ENCODE peak calls at places on chromosome 13, in eight cellular contexts. B, U, I, V, P, Y, D and A are unnamed samples.

GRCh38 chr13:71968025-71968424 is 101.0 kb upstream of the DACH1 start:
- DNase-seq in B (no peak), U (no peak), I (no peak), V (no peak), P (no peak), Y (no peak), D (no peak), A (peak; percentile 47)

GRCh38 chr13:107824636-107825035 is 390.7 kb downstream of the LIG4 start:
- DNase-seq in B (no peak), U (no peak), I (no peak), V (no peak), P (no peak), Y (no peak), D (no peak), A (no peak)

GRCh38 chr13:33204130-33204927 is 81.2 kb downstream of the STARD13 start:
- DNase-seq in B (peak; percentile 55), U (peak; percentile 31), I (no peak), V (no peak), P (peak; percentile 88), Y (peak; percentile 73), D (peak; percentile 89), A (no peak)

GRCh38 chr13:95276119-95276505 is 25.1 kb downstream of the ABCC4 start:
- DNase-seq in B (no peak), U (no peak), I (no peak), V (no peak), P (no peak), Y (no peak), D (peak; percentile 84), A (peak; percentile 57)

GRCh38 chr13:49655906-49656305 is 27.6 kb downstream of the ARL11 start:
- DNase-seq in B (no peak), U (no peak), I (no peak), V (no peak), P (no peak), Y (no peak), D (no peak), A (no peak)

GRCh38 chr13:100088282-100088647 is 628 bp upstream of the PCCA start:
- DNase-seq in B (peak; percentile 25), U (no peak), I (peak; percentile 2), V (no peak), P (no peak), Y (no peak), D (no peak), A (no peak)

GRCh38 chr13:44273991-44274810 is 99.4 kb upstream of the SERP2 start:
- DNase-seq in B (no peak), U (no peak), I (no peak), V (peak; percentile 45), P (no peak), Y (no peak), D (peak; percentile 67), A (peak; percentile 50)

GRCh38 chr13:74978596-74978995 is 503.4 kb downstream of the TBC1D4 start:
- DNase-seq in B (no peak), U (no peak), I (no peak), V (no peak), P (no peak), Y (no peak), D (no peak), A (no peak)

GRCh38 chr13:66803013-66803739 is 427.0 kb downstream of the PCDH9 start:
- DNase-seq in B (no peak), U (no peak), I (no peak), V (no peak), P (no peak), Y (no peak), D (no peak), A (no peak)

GRCh38 chr13:41313659-41314197 is 2.7 kb downstream of the NAA16 start:
- DNase-seq in B (no peak), U (no peak), I (no peak), V (no peak), P (no peak), Y (no peak), D (no peak), A (peak; percentile 11)
- H3K27ac ChIP-seq in B (no peak overlapping the region), U (no peak overlapping the region), I (no peak overlapping the region), V (no peak overlapping the region), P (peak overlapping the region; percentile 97), Y (no peak overlapping the region), D (no peak overlapping the region), A (peak overlapping the region; percentile 84)

GRCh38 chr13:30572859-30573275 is 44.9 kb upstream of the USPL1 start:
- DNase-seq in B (no peak), U (no peak), I (no peak), V (no peak), P (no peak), Y (no peak), D (peak; percentile 76), A (no peak)
- H3K27ac ChIP-seq in B (no peak overlapping the region), U (peak overlapping the region; percentile 63), I (no peak overlapping the region), V (no peak overlapping the region), P (peak overlapping the region; percentile 64), Y (peak overlapping the region; percentile 71), D (peak overlapping the region; percentile 61), A (peak overlapping the region; percentile 76)

GRCh38 chr13:30305456-30305855 is 1.9 kb downstream of the KATNAL1 start:
- DNase-seq in B (no peak), U (no peak), I (no peak), V (no peak), P (no peak), Y (no peak), D (no peak), A (no peak)
- H3K27ac ChIP-seq in B (no peak overlapping the region), U (no peak overlapping the region), I (no peak overlapping the region), V (no peak overlapping the region), P (no peak overlapping the region), Y (peak overlapping the region; percentile 13), D (no peak overlapping the region), A (no peak overlapping the region)

GRCh38 chr13:28449826-28450773 is 44.8 kb downstream of the FLT1 start:
- DNase-seq in B (no peak), U (no peak), I (no peak), V (no peak), P (no peak), Y (no peak), D (peak; percentile 20), A (no peak)

GRCh38 chr13:28451482-28452217 is 43.3 kb downstream of the FLT1 start:
- DNase-seq in B (no peak), U (no peak), I (no peak), V (no peak), P (no peak), Y (no peak), D (no peak), A (peak; percentile 2)

GRCh38 chr13:28447206-28447605 is 47.7 kb downstream of the FLT1 start:
- DNase-seq in B (no peak), U (no peak), I (no peak), V (no peak), P (no peak), Y (no peak), D (no peak), A (no peak)

GRCh38 chr13:28447989-28448388 is 46.9 kb downstream of the FLT1 start:
- DNase-seq in B (no peak), U (no peak), I (no peak), V (no peak), P (no peak), Y (no peak), D (no peak), A (no peak)

GRCh38 chr13:28448959-28449358 is 46.0 kb downstream of the FLT1 start:
- DNase-seq in B (no peak), U (no peak), I (no peak), V (no peak), P (no peak), Y (no peak), D (no peak), A (no peak)
- H3K27ac ChIP-seq in B (no peak overlapping the region), U (no peak overlapping the region), I (no peak overlapping the region), V (no peak overlapping the region), P (no peak overlapping the region), Y (no peak overlapping the region), D (no peak overlapping the region), A (no peak overlapping the region)

DNA sequence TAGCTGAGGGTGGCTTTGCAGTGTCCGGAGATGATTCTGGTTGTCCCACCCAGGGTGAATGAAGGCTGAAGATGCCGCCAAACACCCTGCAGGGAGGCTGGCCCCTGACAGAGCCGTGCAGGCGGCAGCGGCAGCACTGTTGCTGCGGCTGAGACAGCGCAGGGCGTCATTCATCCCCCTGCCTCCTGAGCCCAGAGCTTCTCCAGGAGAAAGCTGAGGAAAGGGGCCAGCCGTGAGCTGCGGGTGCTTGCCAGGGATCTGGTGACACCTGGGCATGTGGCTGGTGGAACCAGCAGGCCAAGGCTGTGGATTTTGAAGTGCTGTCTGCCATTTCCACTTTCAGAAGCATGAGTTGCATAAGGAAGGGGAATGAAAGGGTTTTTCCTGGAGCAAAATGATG is 22.5 kb downstream of the TFDP1 start:
- DNase-seq in B (no peak), U (no peak), I (no peak), V (no peak), P (no peak), Y (no peak), D (no peak), A (no peak)
- H3K27ac ChIP-seq in B (no peak overlapping the region), U (peak overlapping the region; percentile 56), I (no peak overlapping the region), V (no peak overlapping the region), P (no peak overlapping the region), Y (no peak overlapping the region), D (no peak overlapping the region), A (no peak overlapping the region)

GRCh38 chr13:80469105-80469840 is 128.3 kb upstream of the SPRY2 start:
- DNase-seq in B (no peak), U (no peak), I (no peak), V (no peak), P (no peak), Y (no peak), D (peak; percentile 6), A (no peak)

GRCh38 chr13:80473695-80474094 is 132.8 kb upstream of the SPRY2 start:
- DNase-seq in B (no peak), U (no peak), I (no peak), V (no peak), P (peak; percentile 42), Y (no peak), D (peak; percentile 72), A (peak; percentile 56)

GRCh38 chr13:80465321-80465720 is 124.4 kb upstream of the SPRY2 start:
- DNase-seq in B (no peak), U (no peak), I (no peak), V (no peak), P (no peak), Y (no peak), D (no peak), A (no peak)

GRCh38 chr13:80475718-80476117 is 134.8 kb upstream of the SPRY2 start:
- DNase-seq in B (no peak), U (no peak), I (no peak), V (no peak), P (no peak), Y (no peak), D (no peak), A (no peak)

DNA sequence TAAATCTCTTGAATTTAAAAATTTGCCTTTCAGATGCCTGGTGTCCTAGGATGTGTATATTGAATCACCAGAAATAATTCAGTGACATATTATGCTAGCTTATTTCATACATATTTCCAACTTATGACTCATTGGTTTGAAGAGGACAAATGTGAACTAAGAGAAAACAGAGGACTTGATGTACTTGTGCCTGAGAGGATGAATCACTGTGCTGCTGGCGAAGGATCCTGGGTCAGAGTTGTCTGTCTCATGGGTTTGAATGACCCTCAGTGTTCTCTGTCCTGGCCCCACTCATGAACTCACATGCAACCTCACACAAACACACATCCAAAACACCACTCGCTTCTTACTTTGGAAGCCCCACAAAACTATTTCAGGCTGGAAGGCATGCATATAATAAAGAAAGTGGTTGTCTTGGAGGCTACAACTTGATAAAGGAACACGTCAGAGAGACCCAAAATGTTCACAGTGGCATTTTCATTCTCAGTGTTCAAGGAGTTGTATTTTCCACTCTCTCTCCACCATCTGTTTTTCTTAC is 129.0 kb upstream of the SPRY2 start:
- DNase-seq in B (no peak), U (no peak), I (no peak), V (no peak), P (peak; percentile 55), Y (peak; percentile 77), D (peak; percentile 92), A (peak; percentile 74)
- H3K27ac ChIP-seq in B (no peak overlapping the region), U (peak overlapping the region; percentile 73), I (no peak overlapping the region), V (no peak overlapping the region), P (peak overlapping the region; percentile 22), Y (peak overlapping the region; percentile 93), D (no peak overlapping the region), A (no peak overlapping the region)